ENCODE peak calls at places on chromosomes 5 and 9, in four cellular contexts. One of them, this sample, is unnamed.

GRCh38 chr5:143536364-143536763 is 132.9 kb upstream of the NR3C1 start:
- DNase-seq in stimulated activated CD4-positive, alpha-beta T cell treated with anti-CD3 and anti-CD28 coated beads, Interleukin-15, amount 100 ng/mL, for 1 hour: no peak
- DNase-seq in GF-D8: no peak
- DNase-seq in stimulated activated CD8-positive, alpha-beta memory T cell treated with anti-CD3 and anti-CD28 coated beads, Interleukin-7, amount 100 ng/mL, for 1 hour: no peak
- DNase-seq in this sample: no peak

GRCh38 chr5:16540421-16540820 is 74.8 kb upstream of the ZNF622 start:
- DNase-seq in GF-D8: no peak
- DNase-seq in stimulated activated CD4-positive, alpha-beta T cell treated with anti-CD3 and anti-CD28 coated beads, Interleukin-15, amount 100 ng/mL, for 1 hour: no peak
- DNase-seq in stimulated activated CD8-positive, alpha-beta memory T cell treated with anti-CD3 and anti-CD28 coated beads, Interleukin-7, amount 100 ng/mL, for 1 hour: no peak
- DNase-seq in this sample: no peak

GRCh38 chr9:115556432-115556831 is 438.5 kb upstream of the TNC start:
- DNase-seq in GF-D8: no peak
- DNase-seq in stimulated activated CD8-positive, alpha-beta memory T cell treated with anti-CD3 and anti-CD28 coated beads, Interleukin-7, amount 100 ng/mL, for 1 hour: no peak
- DNase-seq in stimulated activated CD4-positive, alpha-beta T cell treated with anti-CD3 and anti-CD28 coated beads, Interleukin-15, amount 100 ng/mL, for 1 hour: no peak
- DNase-seq in this sample: no peak

GRCh38 chr5:122478741-122479459 is 166.9 kb downstream of the SNCAIP start:
- DNase-seq in stimulated activated CD8-positive, alpha-beta memory T cell treated with anti-CD3 and anti-CD28 coated beads, Interleukin-7, amount 100 ng/mL, for 1 hour: no peak
- DNase-seq in GF-D8: no peak
- DNase-seq in stimulated activated CD4-positive, alpha-beta T cell treated with anti-CD3 and anti-CD28 coated beads, Interleukin-15, amount 100 ng/mL, for 1 hour: no peak
- DNase-seq in this sample: no peak

GRCh38 chr5:180323929-180324632 is 29.1 kb downstream of the GFPT2 start:
- DNase-seq in GF-D8: no peak
- DNase-seq in stimulated activated CD8-positive, alpha-beta memory T cell treated with anti-CD3 and anti-CD28 coated beads, Interleukin-7, amount 100 ng/mL, for 1 hour: no peak
- DNase-seq in stimulated activated CD4-positive, alpha-beta T cell treated with anti-CD3 and anti-CD28 coated beads, Interleukin-15, amount 100 ng/mL, for 1 hour: no peak
- DNase-seq in this sample: no peak

GRCh38 chr5:2780421-2781171 is 29.1 kb upstream of the IRX2 start:
- DNase-seq in GF-D8: no peak
- DNase-seq in stimulated activated CD4-positive, alpha-beta T cell treated with anti-CD3 and anti-CD28 coated beads, Interleukin-15, amount 100 ng/mL, for 1 hour: no peak
- DNase-seq in stimulated activated CD8-positive, alpha-beta memory T cell treated with anti-CD3 and anti-CD28 coated beads, Interleukin-7, amount 100 ng/mL, for 1 hour: no peak
- DNase-seq in this sample: no peak

GRCh38 chr9:34742710-34743109 is 32.8 kb upstream of the CCL21 start:
- DNase-seq in stimulated activated CD4-positive, alpha-beta T cell treated with anti-CD3 and anti-CD28 coated beads, Interleukin-15, amount 100 ng/mL, for 1 hour: no peak
- DNase-seq in GF-D8: no peak
- DNase-seq in stimulated activated CD8-positive, alpha-beta memory T cell treated with anti-CD3 and anti-CD28 coated beads, Interleukin-7, amount 100 ng/mL, for 1 hour: no peak
- DNase-seq in this sample: no peak

GRCh38 chr9:137679249-137679648 is 60.4 kb downstream of the EHMT1 start:
- DNase-seq in stimulated activated CD4-positive, alpha-beta T cell treated with anti-CD3 and anti-CD28 coated beads, Interleukin-15, amount 100 ng/mL, for 1 hour: no peak
- DNase-seq in stimulated activated CD8-positive, alpha-beta memory T cell treated with anti-CD3 and anti-CD28 coated beads, Interleukin-7, amount 100 ng/mL, for 1 hour: no peak
- DNase-seq in GF-D8: no peak
- DNase-seq in this sample: no peak

GRCh38 chr5:73893813-73894212 is 267.8 kb downstream of the ARHGEF28 start:
- DNase-seq in stimulated activated CD8-positive, alpha-beta memory T cell treated with anti-CD3 and anti-CD28 coated beads, Interleukin-7, amount 100 ng/mL, for 1 hour: no peak
- DNase-seq in stimulated activated CD4-positive, alpha-beta T cell treated with anti-CD3 and anti-CD28 coated beads, Interleukin-15, amount 100 ng/mL, for 1 hour: no peak
- DNase-seq in GF-D8: no peak
- DNase-seq in this sample: no peak

GRCh38 chr9:134395727-134396257 is 69.5 kb downstream of the RXRA start:
- DNase-seq in GF-D8: no peak
- DNase-seq in stimulated activated CD8-positive, alpha-beta memory T cell treated with anti-CD3 and anti-CD28 coated beads, Interleukin-7, amount 100 ng/mL, for 1 hour: no peak
- DNase-seq in stimulated activated CD4-positive, alpha-beta T cell treated with anti-CD3 and anti-CD28 coated beads, Interleukin-15, amount 100 ng/mL, for 1 hour: no peak
- DNase-seq in this sample: no peak

GRCh38 chr9:76417394-76417793 is 23.2 kb upstream of the RFK start:
- DNase-seq in GF-D8: no peak
- DNase-seq in stimulated activated CD4-positive, alpha-beta T cell treated with anti-CD3 and anti-CD28 coated beads, Interleukin-15, amount 100 ng/mL, for 1 hour: no peak
- DNase-seq in stimulated activated CD8-positive, alpha-beta memory T cell treated with anti-CD3 and anti-CD28 coated beads, Interleukin-7, amount 100 ng/mL, for 1 hour: no peak
- DNase-seq in this sample: no peak

GRCh38 chr5:62969409-62970120 is 390.9 kb downstream of the LRRC70 start:
- DNase-seq in GF-D8: no peak
- DNase-seq in stimulated activated CD4-positive, alpha-beta T cell treated with anti-CD3 and anti-CD28 coated beads, Interleukin-15, amount 100 ng/mL, for 1 hour: no peak
- DNase-seq in stimulated activated CD8-positive, alpha-beta memory T cell treated with anti-CD3 and anti-CD28 coated beads, Interleukin-7, amount 100 ng/mL, for 1 hour: no peak
- DNase-seq in this sample: no peak

GRCh38 chr5:1312206-1312605 is 17.3 kb upstream of the TERT start:
- DNase-seq in GF-D8: no peak
- DNase-seq in stimulated activated CD8-positive, alpha-beta memory T cell treated with anti-CD3 and anti-CD28 coated beads, Interleukin-7, amount 100 ng/mL, for 1 hour: no peak
- DNase-seq in stimulated activated CD4-positive, alpha-beta T cell treated with anti-CD3 and anti-CD28 coated beads, Interleukin-15, amount 100 ng/mL, for 1 hour: no peak
- DNase-seq in this sample: no peak

GRCh38 chr5:129172561-129172960 is 78.0 kb downstream of the ISOC1 start:
- DNase-seq in stimulated activated CD4-positive, alpha-beta T cell treated with anti-CD3 and anti-CD28 coated beads, Interleukin-15, amount 100 ng/mL, for 1 hour: no peak
- DNase-seq in GF-D8: no peak
- DNase-seq in stimulated activated CD8-positive, alpha-beta memory T cell treated with anti-CD3 and anti-CD28 coated beads, Interleukin-7, amount 100 ng/mL, for 1 hour: no peak
- DNase-seq in this sample: no peak

GRCh38 chr5:5387192-5387591 is 35.3 kb upstream of the ICE1 start:
- DNase-seq in stimulated activated CD4-positive, alpha-beta T cell treated with anti-CD3 and anti-CD28 coated beads, Interleukin-15, amount 100 ng/mL, for 1 hour: no peak
- DNase-seq in GF-D8: no peak
- DNase-seq in stimulated activated CD8-positive, alpha-beta memory T cell treated with anti-CD3 and anti-CD28 coated beads, Interleukin-7, amount 100 ng/mL, for 1 hour: no peak
- DNase-seq in this sample: no peak

GRCh38 chr5:34843482-34843881 is 4.5 kb downstream of the TTC23L start:
- DNase-seq in stimulated activated CD4-positive, alpha-beta T cell treated with anti-CD3 and anti-CD28 coated beads, Interleukin-15, amount 100 ng/mL, for 1 hour: no peak
- DNase-seq in GF-D8: no peak
- DNase-seq in stimulated activated CD8-positive, alpha-beta memory T cell treated with anti-CD3 and anti-CD28 coated beads, Interleukin-7, amount 100 ng/mL, for 1 hour: no peak
- DNase-seq in this sample: no peak

GRCh38 chr9:135877776-135878527 is 29.4 kb downstream of the CAMSAP1 start:
- DNase-seq in GF-D8: no peak
- DNase-seq in stimulated activated CD8-positive, alpha-beta memory T cell treated with anti-CD3 and anti-CD28 coated beads, Interleukin-7, amount 100 ng/mL, for 1 hour: no peak
- DNase-seq in stimulated activated CD4-positive, alpha-beta T cell treated with anti-CD3 and anti-CD28 coated beads, Interleukin-15, amount 100 ng/mL, for 1 hour: no peak
- DNase-seq in this sample: no peak

GRCh38 chr5:34775886-34776285 is 63.1 kb upstream of the TTC23L start:
- DNase-seq in GF-D8: no peak
- DNase-seq in stimulated activated CD4-positive, alpha-beta T cell treated with anti-CD3 and anti-CD28 coated beads, Interleukin-15, amount 100 ng/mL, for 1 hour: no peak
- DNase-seq in stimulated activated CD8-positive, alpha-beta memory T cell treated with anti-CD3 and anti-CD28 coated beads, Interleukin-7, amount 100 ng/mL, for 1 hour: no peak
- DNase-seq in this sample: no peak

GRCh38 chr5:137710086-137710485 is 25.8 kb downstream of the KLHL3 start:
- DNase-seq in stimulated activated CD4-positive, alpha-beta T cell treated with anti-CD3 and anti-CD28 coated beads, Interleukin-15, amount 100 ng/mL, for 1 hour: no peak
- DNase-seq in stimulated activated CD8-positive, alpha-beta memory T cell treated with anti-CD3 and anti-CD28 coated beads, Interleukin-7, amount 100 ng/mL, for 1 hour: no peak
- DNase-seq in GF-D8: no peak
- DNase-seq in this sample: no peak

GRCh38 chr9:130311019-130311773 is 45.6 kb downstream of the HMCN2 start:
- DNase-seq in stimulated activated CD8-positive, alpha-beta memory T cell treated with anti-CD3 and anti-CD28 coated beads, Interleukin-7, amount 100 ng/mL, for 1 hour: no peak
- DNase-seq in stimulated activated CD4-positive, alpha-beta T cell treated with anti-CD3 and anti-CD28 coated beads, Interleukin-15, amount 100 ng/mL, for 1 hour: no peak
- DNase-seq in GF-D8: no peak
- DNase-seq in this sample: no peak

GRCh38 chr9:37408933-37409710 is 13.4 kb upstream of the GRHPR start:
- DNase-seq in stimulated activated CD4-positive, alpha-beta T cell treated with anti-CD3 and anti-CD28 coated beads, Interleukin-15, amount 100 ng/mL, for 1 hour: peak
- DNase-seq in stimulated activated CD8-positive, alpha-beta memory T cell treated with anti-CD3 and anti-CD28 coated beads, Interleukin-7, amount 100 ng/mL, for 1 hour: no peak
- DNase-seq in GF-D8: no peak
- DNase-seq in this sample: no peak

This sample was measured in NCI-H2107.